ENCODE peak calls at places on chromosomes 7 and 10, in six cellular contexts. K, S, V, G, H and M are unnamed samples.

GRCh38 chr7:112267944-112268691 is 61.6 kb downstream of the ZNF277 start:
- DNase-seq in K (no peak), S (no peak), V (no peak), G (no peak), H (no peak), M (no peak)

GRCh38 chr10:90642136-90642535 is 215.7 kb downstream of the HTR7 start:
- DNase-seq in K (no peak), S (no peak), V (no peak), G (no peak), H (peak), M (peak)

GRCh38 chr10:61215276-61215675 is 237.9 kb downstream of the TMEM26 start:
- DNase-seq in K (no peak), S (no peak), V (no peak), G (no peak), H (no peak), M (no peak)

GRCh38 chr10:101974091-101974799 is 81.7 kb downstream of the ARMH3 start:
- DNase-seq in K (no peak), S (peak), V (no peak), G (no peak), H (peak), M (peak)

GRCh38 chr7:7829667-7830066 is 111.3 kb upstream of the RPA3 start:
- DNase-seq in K (no peak), S (no peak), V (no peak), G (no peak), H (peak), M (no peak)

GRCh38 chr10:75922435-75922834 is 491.0 kb downstream of the LRMDA start:
- DNase-seq in K (no peak), S (no peak), V (no peak), G (no peak), H (peak), M (peak)

GRCh38 chr7:129721139-129721538 is 109.6 kb downstream of the NRF1 start:
- DNase-seq in K (peak), S (no peak), V (no peak), G (no peak), H (no peak), M (no peak)

GRCh38 chr7:147081117-147081516 is 964.5 kb downstream of the CNTNAP2 start:
- DNase-seq in K (no peak), S (no peak), V (no peak), G (no peak), H (no peak), M (no peak)

GRCh38 chr10:73732426-73732825 is 11.7 kb upstream of the SEC24C start:
- DNase-seq in K (no peak), S (no peak), V (no peak), G (no peak), H (no peak), M (no peak)

GRCh38 chr7:55381696-55382095 is 16.6 kb downstream of the LANCL2 start:
- DNase-seq in K (no peak), S (peak), V (no peak), G (no peak), H (no peak), M (no peak)

GRCh38 chr10:92207061-92207460 is 83.8 kb downstream of the CPEB3 start:
- DNase-seq in K (no peak), S (no peak), V (no peak), G (no peak), H (no peak), M (no peak)

GRCh38 chr10:27448926-27449325 is 55.2 kb upstream of the RAB18 start:
- DNase-seq in K (no peak), S (no peak), V (no peak), G (no peak), H (peak), M (peak)

GRCh38 chr10:60816624-60817023 is 38.3 kb downstream of the CDK1 start:
- DNase-seq in K (peak), S (peak), V (no peak), G (no peak), H (peak), M (peak)

GRCh38 chr10:102691701-102692100 is 22.5 kb downstream of the ARL3 start:
- DNase-seq in K (no peak), S (no peak), V (no peak), G (no peak), H (no peak), M (no peak)

GRCh38 chr7:134513169-134513752 is 14.1 kb upstream of the AKR1B10 start:
- DNase-seq in K (peak), S (peak), V (no peak), G (no peak), H (peak), M (peak)

GRCh38 chr7:27051451-27051850 is 44.3 kb downstream of the HOXA1 start:
- DNase-seq in K (no peak), S (no peak), V (no peak), G (no peak), H (no peak), M (no peak)

GRCh38 chr10:128049226-128050010 is 76.8 kb downstream of the MKI67 start:
- DNase-seq in K (no peak), S (no peak), V (no peak), G (no peak), H (no peak), M (no peak)

GRCh38 chr7:116591202-116592040 is 66.6 kb downstream of the CAV1 start:
- DNase-seq in K (peak), S (peak), V (no peak), G (no peak), H (peak), M (peak)

GRCh38 chr7:45917658-45918057 is 3.4 kb downstream of the IGFBP3 start:
- DNase-seq in K (peak), S (peak), V (peak), G (peak), H (peak), M (peak)

GRCh38 chr7:42991913-42992576 is 59.9 kb downstream of the MRPL32 start:
- DNase-seq in K (no peak), S (no peak), V (no peak), G (no peak), H (no peak), M (no peak)

GRCh38 chr10:100509241-100509640 is 10.4 kb downstream of the SEC31B start:
- DNase-seq in K (no peak), S (no peak), V (no peak), G (no peak), H (no peak), M (no peak)

GRCh38 chr7:131336956-131337355 is 9.3 kb downstream of the MKLN1 start:
- DNase-seq in K (peak), S (no peak), V (no peak), G (no peak), H (peak), M (peak)

GRCh38 chr10:132118366-132118765 is 52.6 kb downstream of the JAKMIP3 start:
- DNase-seq in K (no peak), S (no peak), V (no peak), G (no peak), H (no peak), M (no peak)

GRCh38 chr7:956031-956430 is 1.6 kb upstream of the ADAP1 start:
- DNase-seq in K (no peak), S (no peak), V (no peak), G (no peak), H (no peak), M (no peak)

GRCh38 chr10:121449457-121450045 is 148.7 kb downstream of the FGFR2 start:
- DNase-seq in K (no peak), S (no peak), V (no peak), G (no peak), H (no peak), M (no peak)

GRCh38 chr10:4847580-4848020 is 21.6 kb downstream of the AKR1E2 start:
- DNase-seq in K (no peak), S (no peak), V (no peak), G (no peak), H (peak), M (peak)

GRCh38 chr10:92486637-92487036 is 87.3 kb downstream of the IDE start:
- DNase-seq in K (no peak), S (peak), V (no peak), G (no peak), H (no peak), M (no peak)

GRCh38 chr10:4101918-4102654 is 317.1 kb upstream of the KLF6 start:
- DNase-seq in K (no peak), S (no peak), V (no peak), G (no peak), H (no peak), M (no peak)

GRCh38 chr10:104735469-104735868 is 94.4 kb downstream of the SORCS3 start:
- DNase-seq in K (no peak), S (no peak), V (no peak), G (no peak), H (no peak), M (no peak)

GRCh38 chr7:16265184-16265804 is 156.0 kb downstream of the CRPPA start:
- DNase-seq in K (no peak), S (no peak), V (no peak), G (no peak), H (no peak), M (no peak)

GRCh38 chr7:2004841-2005351 is 227.8 kb downstream of the MAD1L1 start:
- DNase-seq in K (no peak), S (no peak), V (no peak), G (peak), H (no peak), M (no peak)

GRCh38 chr10:73965890-73966768 is 31.8 kb upstream of the VCL start:
- DNase-seq in K (no peak), S (peak), V (peak), G (peak), H (peak), M (peak)

GRCh38 chr10:104767282-104767681 is 126.2 kb downstream of the SORCS3 start:
- DNase-seq in K (no peak), S (no peak), V (no peak), G (no peak), H (no peak), M (no peak)

GRCh38 chr7:107538001-107538400 is 25.7 kb downstream of the COG5 start:
- DNase-seq in K (no peak), S (no peak), V (no peak), G (no peak), H (no peak), M (no peak)

GRCh38 chr7:29255199-29255838 is 60.7 kb downstream of the CHN2 start:
- DNase-seq in K (no peak), S (no peak), V (no peak), G (no peak), H (peak), M (no peak)

GRCh38 chr10:34319197-34319846 is 495.8 kb downstream of the PARD3 start:
- DNase-seq in K (no peak), S (no peak), V (no peak), G (no peak), H (peak), M (peak)

GRCh38 chr10:24255907-24256306 is 47.0 kb downstream of the KIAA1217 start:
- DNase-seq in K (no peak), S (no peak), V (no peak), G (no peak), H (no peak), M (no peak)